ENCODE peak calls at places on chromosomes 7 and 10, in seven cellular contexts. X is CD4-positive, alpha-beta T cell; Z is GM23248; M is breast epithelium; C is aorta; I is PC-3; W is HCT116. G is an unnamed sample. For H3K9me3, the result is how much of the 10 kb centered on the place peaks cover.

GRCh38 chr7:30682131-30683083 is at the start of gene CRHR2:
- DNase-seq in X (peak), Z (peak), M (no peak), C (no peak), I (no peak), W (no peak), G (peak)

GRCh38 chr7:15503603-15504280 is 58.1 kb downstream of the AGMO start:
- DNase-seq in X (no peak), Z (peak), M (no peak), C (no peak), I (peak), W (no peak), G (no peak)

GRCh38 chr7:46454796-46455195 is 533.7 kb upstream of the IGFBP3 start:
- DNase-seq in X (no peak), Z (peak), M (no peak), C (no peak), I (no peak), W (no peak), G (peak)

GRCh38 chr10:63497321-63497720 is 23.9 kb upstream of the REEP3 start:
- DNase-seq in X (no peak), Z (no peak), M (no peak), C (no peak), I (no peak), W (no peak), G (no peak)

GRCh38 chr10:119620771-119621384 is 24.1 kb upstream of the TIAL1 start:
- DNase-seq in X (no peak), Z (no peak), M (no peak), C (no peak), I (no peak), W (no peak), G (no peak)

GRCh38 chr10:3512263-3512662 is 272.7 kb downstream of the KLF6 start:
- DNase-seq in X (no peak), Z (peak), M (no peak), C (no peak), I (no peak), W (no peak), G (no peak)

GRCh38 chr10:31912289-31912688 is 16.3 kb downstream of the ARHGAP12 start:
- DNase-seq in X (no peak), Z (peak), M (no peak), C (no peak), I (peak), W (no peak), G (no peak)

GRCh38 chr7:155644971-155645509 is 579 bp downstream of the RBM33 start:
- DNase-seq in X (peak), Z (peak), M (no peak), C (no peak), I (peak), W (no peak), G (peak)

GRCh38 chr7:43824963-43825362 is 44.4 kb downstream of the MRPS24 start:
- DNase-seq in X (no peak), Z (peak), M (no peak), C (no peak), I (no peak), W (no peak), G (no peak)

GRCh38 chr7:94973844-94974243 is 66.5 kb downstream of the PPP1R9A start:
- DNase-seq in X (no peak), Z (no peak), M (no peak), C (no peak), I (no peak), W (no peak), G (no peak)

GRCh38 chr7:29764227-29764626 is 42.1 kb upstream of the WIPF3 start:
- DNase-seq in X (no peak), Z (no peak), M (no peak), C (no peak), I (peak), W (no peak), G (no peak)

GRCh38 chr7:75559355-75559986 is 67.4 kb downstream of the SPDYE5 start:
- DNase-seq in X (no peak), Z (no peak), M (no peak), C (no peak), I (no peak), W (no peak), G (no peak)

GRCh38 chr10:122939819-122940543 is 14.0 kb downstream of the C10orf88 start:
- DNase-seq in X (no peak), Z (peak), M (no peak), C (no peak), I (no peak), W (no peak), G (no peak)

GRCh38 chr10:28842321-28842720 is 165.0 kb downstream of the BAMBI start:
- DNase-seq in X (no peak), Z (peak), M (no peak), C (no peak), I (peak), W (no peak), G (no peak)

GRCh38 chr10:74906631-74907030 is 80.2 kb downstream of the KAT6B start:
- DNase-seq in X (no peak), Z (no peak), M (no peak), C (no peak), I (no peak), W (no peak), G (no peak)

GRCh38 chr7:33958126-33958525 is 52.8 kb downstream of the BMPER start:
- DNase-seq in X (no peak), Z (no peak), M (no peak), C (no peak), I (no peak), W (no peak), G (no peak)

GRCh38 chr10:128096486-128097199 is 29.6 kb downstream of the MKI67 start:
- DNase-seq in X (no peak), Z (peak), M (no peak), C (no peak), I (no peak), W (no peak), G (no peak)

GRCh38 chr10:108422286-108422685 is 1257.8 kb upstream of the SORCS1 start:
- DNase-seq in X (no peak), Z (peak), M (no peak), C (no peak), I (no peak), W (no peak), G (no peak)

GRCh38 chr7:141074997-141075396 is 1.1 kb downstream of the TMEM178B start:
- DNase-seq in X (no peak), Z (no peak), M (no peak), C (no peak), I (no peak), W (no peak), G (no peak)

GRCh38 chr7:120160166-120160565 is 112.8 kb upstream of the KCND2 start:
- DNase-seq in X (no peak), Z (no peak), M (no peak), C (no peak), I (no peak), W (no peak), G (no peak)

GRCh38 chr7:92246363-92247101 is 758 bp downstream of the ANKIB1 start:
- DNase-seq in X (peak), Z (peak), M (no peak), C (no peak), I (peak), W (no peak), G (no peak)

GRCh38 chr7:91357929-91358328 is 93.7 kb downstream of the FZD1 start:
- DNase-seq in X (no peak), Z (peak), M (no peak), C (no peak), I (no peak), W (no peak), G (no peak)

GRCh38 chr10:79910836-79911235 is 38.1 kb downstream of the SFTPD start:
- DNase-seq in X (no peak), Z (no peak), M (no peak), C (no peak), I (no peak), W (no peak), G (no peak)

GRCh38 chr10:79905322-79906314 is 43.3 kb downstream of the SFTPD start:
- DNase-seq in X (no peak), Z (peak), M (no peak), C (no peak), I (peak), W (no peak), G (no peak)

GRCh38 chr10:79904671-79905321 is 44.1 kb downstream of the SFTPD start:
- DNase-seq in X (peak), Z (peak), M (no peak), C (peak), I (peak), W (peak), G (peak)

DNA sequence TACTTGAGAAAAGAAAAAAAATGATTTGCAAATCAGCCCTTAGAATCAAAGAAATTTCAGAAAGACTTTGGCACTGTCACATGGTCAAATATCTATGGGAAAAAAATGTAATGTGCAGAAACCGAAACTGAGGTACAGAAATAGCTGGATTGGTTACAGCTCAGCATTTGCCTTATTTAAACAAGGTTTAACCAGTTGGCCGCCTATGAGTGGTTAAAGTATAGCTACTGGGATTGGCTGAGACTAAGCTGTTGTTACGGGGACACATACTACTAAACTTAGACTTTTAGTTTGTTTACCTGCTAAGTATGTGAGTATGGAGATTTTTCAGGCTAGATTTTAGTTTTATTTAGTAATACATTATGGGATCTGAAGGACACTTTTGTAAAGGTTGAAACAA is 38.6 kb downstream of the SFTPD start:
- DNase-seq in X (no peak), Z (no peak), M (no peak), C (no peak), I (no peak), W (no peak), G (no peak)
- H3K9me3 ChIP-seq in X (under half), Z (under half), M (under half), C (under half), I (under half), W (under half), G (under half)

GRCh38 chr10:37733822-37734221 is 123.6 kb downstream of the ZNF248 start:
- DNase-seq in X (no peak), Z (no peak), M (no peak), C (no peak), I (peak), W (no peak), G (no peak)
- H3K9me3 ChIP-seq in X (under half), Z (under half), M (under half), C (under half), I (under half), W (under half), G (under half)

GRCh38 chr7:159193543-159193942 is 48.9 kb upstream of the VIPR2 start:
- DNase-seq in X (no peak), Z (no peak), M (no peak), C (no peak), I (no peak), W (no peak), G (no peak)
- H3K9me3 ChIP-seq in X (under half), Z (under half), M (under half), C (under half), I (under half), W (under half), G (under half)

DNA sequence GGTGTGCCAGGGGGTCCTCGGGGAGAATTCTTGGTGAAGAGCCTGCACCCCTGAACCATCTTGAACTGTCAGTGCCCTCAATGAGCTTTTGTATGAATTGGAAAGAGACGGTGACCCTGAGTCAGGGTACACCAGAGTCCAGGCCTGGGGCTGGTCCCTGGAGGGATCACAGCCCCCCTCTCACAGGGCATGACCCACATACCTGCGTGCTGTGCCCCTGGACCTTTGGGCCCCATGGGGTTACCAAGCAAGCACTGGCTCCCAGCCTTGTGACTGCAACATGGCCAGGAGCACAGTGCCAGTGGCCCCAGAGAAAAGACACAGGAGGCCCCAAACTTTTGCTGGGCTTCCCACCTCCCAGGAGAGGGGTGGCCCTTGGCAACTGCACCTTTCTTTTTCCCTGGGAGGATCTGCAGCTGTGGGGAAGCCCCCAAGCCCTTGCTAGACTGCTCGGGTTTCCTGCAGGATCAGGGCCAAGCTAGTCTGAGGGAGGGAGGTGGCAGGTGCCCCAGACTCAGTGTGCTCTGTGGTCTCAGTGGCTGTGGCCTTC is 153.5 kb downstream of the ZNF248 start:
- DNase-seq in X (no peak), Z (no peak), M (no peak), C (no peak), I (no peak), W (no peak), G (no peak)
- H3K9me3 ChIP-seq in X (under half), Z (under half), M (under half), C (under half), I (under half), W (under half), G (under half)

GRCh38 chr10:21661935-21662334 is 127.9 kb downstream of the MLLT10 start:
- DNase-seq in X (no peak), Z (no peak), M (no peak), C (no peak), I (no peak), W (no peak), G (no peak)
- H3K9me3 ChIP-seq in X (under half), Z (under half), M (under half), C (under half), I (under half), W (under half), G (under half)

DNA sequence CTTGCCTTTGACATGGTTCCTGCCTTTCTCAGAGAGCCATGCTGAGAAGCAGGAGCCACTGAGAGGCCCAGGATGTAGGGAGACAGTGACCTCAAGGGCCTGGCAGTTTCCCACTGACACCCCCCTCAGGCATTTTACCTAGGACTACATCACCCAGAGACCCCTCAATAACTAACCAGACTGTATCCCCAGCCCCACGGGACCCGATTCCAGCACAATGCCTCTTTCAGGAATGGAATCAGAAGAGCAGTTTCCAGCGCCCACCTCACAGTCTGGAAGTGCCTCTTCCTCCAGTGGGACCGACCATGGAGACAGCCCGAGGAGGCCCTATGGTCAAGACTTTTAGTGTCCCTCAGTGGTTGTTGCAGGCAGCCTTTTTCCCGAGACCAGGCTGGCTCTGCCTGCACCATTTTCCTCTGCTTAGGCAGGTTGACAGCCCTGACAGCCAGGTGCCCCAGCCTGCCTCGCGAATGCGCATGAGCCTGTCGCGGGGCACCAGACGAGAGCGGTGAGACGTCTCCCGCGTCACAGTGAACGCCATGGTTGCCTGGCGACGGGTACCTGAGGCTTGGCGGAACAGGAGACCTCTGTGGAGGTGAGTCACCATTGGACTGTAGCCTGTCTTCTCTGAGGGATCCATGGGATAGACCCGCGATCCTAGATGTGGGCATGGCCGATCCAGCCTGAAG is 28.4 kb upstream of the ZNF273 start:
- DNase-seq in X (no peak), Z (no peak), M (no peak), C (peak), I (no peak), W (no peak), G (no peak)
- H3K9me3 ChIP-seq in X (under half), Z (under half), M (under half), C (under half), I (under half), W (under half), G (under half)

GRCh38 chr7:134086998-134087735 is 40.0 kb upstream of the LRGUK start:
- DNase-seq in X (no peak), Z (no peak), M (no peak), C (no peak), I (no peak), W (no peak), G (no peak)
- H3K9me3 ChIP-seq in X (under half), Z (under half), M (under half), C (under half), I (under half), W (under half), G (under half)

DNA sequence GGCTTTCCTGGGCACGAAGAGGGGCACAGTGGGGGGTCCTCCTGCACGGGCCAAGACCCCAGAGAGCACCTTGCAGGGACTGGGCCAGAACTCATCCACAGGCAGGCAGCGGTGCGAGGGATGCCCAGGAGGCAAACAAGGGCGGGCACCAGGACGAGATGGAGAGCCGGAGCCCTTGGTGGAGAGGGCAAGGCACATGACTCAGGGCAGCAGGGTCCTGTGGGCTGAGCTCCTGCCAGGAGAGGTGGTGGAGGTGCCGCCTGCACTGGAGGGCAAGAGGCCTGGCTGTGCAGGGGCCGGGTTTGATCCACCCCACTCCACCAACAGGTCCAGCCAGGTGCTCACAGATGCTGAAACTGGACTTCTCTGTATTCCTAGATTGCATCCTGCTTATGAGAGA is 170.9 kb downstream of the TCERG1L start:
- DNase-seq in X (no peak), Z (no peak), M (peak), C (no peak), I (no peak), W (no peak), G (no peak)
- H3K9me3 ChIP-seq in X (under half), Z (under half), M (under half), C (under half), I (under half), W (under half), G (under half)

DNA sequence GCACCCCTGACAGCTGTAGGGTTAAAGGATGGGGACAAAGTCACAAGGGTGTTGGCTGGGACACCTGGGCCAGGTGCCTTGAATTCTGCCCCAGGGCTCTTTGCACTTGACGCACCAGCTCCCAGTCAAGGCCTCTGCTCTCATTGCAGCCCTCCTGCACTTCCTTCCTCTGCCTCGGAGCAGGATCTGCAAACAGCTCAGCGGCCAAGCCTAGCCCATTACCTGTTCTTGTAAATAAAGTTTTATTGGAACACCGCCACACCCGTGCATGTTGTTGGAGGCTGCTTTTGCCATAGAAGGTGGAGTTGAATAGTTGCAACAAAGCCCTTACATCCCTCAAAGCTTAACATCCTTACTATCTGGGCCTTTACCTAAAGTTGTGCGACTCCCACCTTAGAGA is 483.8 kb upstream of the FOXK1 start:
- DNase-seq in X (no peak), Z (no peak), M (no peak), C (no peak), I (no peak), W (no peak), G (no peak)
- H3K9me3 ChIP-seq in X (under half), Z (under half), M (under half), C (under half), I (under half), W (under half), G (under half)

DNA sequence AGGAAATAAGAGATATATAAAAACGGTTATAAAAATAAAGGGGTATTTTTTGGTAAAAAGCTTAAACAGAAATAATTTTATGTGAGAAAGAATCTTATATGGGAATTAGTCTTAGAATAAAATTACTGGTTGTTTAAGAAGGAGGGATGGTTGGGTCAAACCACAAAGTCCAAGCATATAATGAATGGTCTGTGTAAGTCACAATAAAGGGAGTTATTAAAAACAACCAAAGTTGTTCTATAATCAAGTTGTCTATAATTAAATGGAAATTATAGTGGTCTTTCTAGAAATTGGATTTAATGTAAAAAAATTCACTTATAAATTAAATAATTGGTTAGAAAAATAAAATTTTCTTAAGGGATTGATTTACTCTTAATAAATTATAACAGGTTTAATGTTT is 304.8 kb downstream of the POM121L12 start:
- DNase-seq in X (no peak), Z (no peak), M (no peak), C (no peak), I (no peak), W (no peak), G (no peak)
- H3K9me3 ChIP-seq in X (under half), Z (under half), M (under half), C (under half), I (under half), W (under half), G (under half)

G was measured in left ventricle myocardium inferior.